ENCODE peak calls at places on chromosomes 6 and 20, in ten cellular contexts. J is A549, H is GM23248, N is EL, C is H4, V is HT1080, S is NCI-H1105, E is amygdala, R is NCI-H510A treated with DMSO at 0.1 percent for 48 hours, B is choroid plexus epithelial cell. W is an unnamed sample.

GRCh38 chr6:21138359-21139094 is 455.0 kb upstream of the SOX4 start:
- DNase-seq in J (no peak), C (no peak), N (no peak), S (no peak), R (no peak), V (no peak), H (peak; percentile 25), E (no peak), B (no peak), W (no peak)

GRCh38 chr6:53746442-53747103 is 48.2 kb upstream of the LRRC1 start:
- DNase-seq in H (no peak), R (peak; percentile 100), S (peak; percentile 75), B (no peak), C (no peak), E (no peak), J (no peak), N (no peak), V (no peak), W (no peak)

GRCh38 chr6:163289445-163289844 is 125.1 kb upstream of the QKI start:
- DNase-seq in R (no peak), C (no peak), N (no peak), S (no peak), V (no peak), J (no peak), B (no peak), H (no peak), E (no peak), W (no peak)

GRCh38 chr20:39146394-39146793 is 184.2 kb downstream of the DHX35 start:
- DNase-seq in R (no peak), S (no peak), H (no peak), C (no peak), J (no peak), V (no peak), B (no peak), E (no peak), N (no peak), W (no peak)

GRCh38 chr6:87628881-87629280 is 38.9 kb downstream of the ORC3 start:
- DNase-seq in H (peak; percentile 77), J (no peak), R (no peak), S (no peak), N (no peak), V (no peak), C (no peak), B (peak; percentile 81), E (no peak), W (no peak)

GRCh38 chr20:38308047-38308438 is 4.1 kb downstream of the BPI start:
- DNase-seq in R (no peak), N (no peak), C (no peak), B (peak; percentile 51), V (no peak), S (no peak), J (no peak), E (no peak), H (no peak), W (no peak)

GRCh38 chr6:143598466-143599080 is 79.2 kb upstream of the PHACTR2 start:
- DNase-seq in R (no peak), V (no peak), B (no peak), H (no peak), N (no peak), E (no peak), J (no peak), C (no peak), S (no peak), W (no peak)

GRCh38 chr20:35342154-35342769 is 50.0 kb upstream of the FAM83C start:
- DNase-seq in N (no peak), H (no peak), J (no peak), V (no peak), C (no peak), B (peak; percentile 62), S (no peak), E (no peak), R (no peak), W (no peak)

GRCh38 chr20:24194133-24194532 is 205.6 kb upstream of the GGTLC1 start:
- DNase-seq in S (no peak), H (no peak), B (no peak), V (no peak), J (no peak), N (no peak), R (no peak), E (no peak), C (no peak), W (no peak)

GRCh38 chr6:22247916-22248482 is 48.8 kb downstream of the PRL start:
- DNase-seq in S (no peak), C (no peak), N (no peak), B (peak; percentile 64), V (peak; percentile 61), R (no peak), H (no peak), J (no peak), E (no peak), W (no peak)

GRCh38 chr6:24666097-24666615 is 543 bp downstream of the TDP2 start:
- DNase-seq in S (peak; percentile 54), J (no peak), C (no peak), V (no peak), R (peak; percentile 73), H (peak; percentile 71), E (peak; percentile 41), N (peak; percentile 40), B (peak; percentile 56), W (no peak)

GRCh38 chr6:37303891-37304503 is 46.1 kb upstream of the TMEM217 start:
- DNase-seq in S (no peak), B (peak; percentile 70), J (peak; percentile 35), C (no peak), H (peak; percentile 70), E (no peak), N (peak; percentile 51), R (peak; percentile 30), V (peak; percentile 16), W (no peak)

GRCh38 chr6:157637941-157638340 is 185.1 kb upstream of the SNX9 start:
- DNase-seq in E (no peak), R (no peak), N (no peak), V (no peak), B (no peak), C (no peak), S (no peak), H (no peak), J (no peak), W (no peak)

GRCh38 chr6:76043690-76044089 is 28.8 kb downstream of the IMPG1 start:
- DNase-seq in H (no peak), N (peak; percentile 4), C (no peak), E (no peak), S (no peak), B (no peak), J (no peak), V (peak; percentile 4), R (no peak), W (no peak)

GRCh38 chr20:50534567-50534966 is 24.4 kb downstream of the PTPN1 start:
- DNase-seq in H (peak; percentile 86), C (peak; percentile 74), B (peak; percentile 88), E (no peak), J (no peak), S (no peak), R (no peak), N (peak; percentile 84), V (peak; percentile 29), W (no peak)

GRCh38 chr6:26254666-26255176 is 110.3 kb upstream of the BTN3A2 start:
- DNase-seq in V (no peak), C (no peak), R (no peak), E (no peak), S (no peak), J (no peak), N (no peak), B (no peak), H (no peak), W (no peak)

GRCh38 chr20:17315491-17316231 is 88.8 kb downstream of the PCSK2 start:
- DNase-seq in R (no peak), N (no peak), S (no peak), B (no peak), J (no peak), E (no peak), H (no peak), C (no peak), V (no peak), W (no peak)

GRCh38 chr20:4956200-4956810 is 45.0 kb downstream of the SLC23A2 start:
- DNase-seq in N (peak; percentile 58), H (peak; percentile 71), R (peak; percentile 88), J (peak; percentile 76), V (peak; percentile 42), E (no peak), S (peak; percentile 9), B (peak; percentile 82), C (peak; percentile 63), W (no peak)

GRCh38 chr20:40643891-40644290 is 45.1 kb downstream of the MAFB start:
- DNase-seq in J (no peak), E (no peak), B (no peak), V (peak; percentile 26), N (no peak), H (no peak), R (no peak), C (no peak), S (no peak), W (no peak)

GRCh38 chr6:90918361-90918760 is 331.5 kb upstream of the MAP3K7 start:
- DNase-seq in R (no peak), N (no peak), S (no peak), B (no peak), C (no peak), E (no peak), V (no peak), H (no peak), J (no peak), W (no peak)

GRCh38 chr20:2871111-2871465 is 2.2 kb upstream of the PTPRA start:
- DNase-seq in N (peak; percentile 32), S (no peak), J (no peak), B (peak; percentile 81), H (peak; percentile 50), E (no peak), R (no peak), C (no peak), V (peak; percentile 18), W (no peak)

GRCh38 chr20:23126281-23127061 is 40.3 kb upstream of the CD93 start:
- DNase-seq in B (no peak), V (no peak), S (no peak), E (no peak), C (no peak), J (no peak), R (no peak), H (no peak), N (no peak), W (no peak)

GRCh38 chr6:106997392-106998257 is 23.1 kb upstream of the CD24 start:
- DNase-seq in E (no peak), J (peak; percentile 66), C (peak; percentile 57), R (peak; percentile 56), V (peak; percentile 58), H (peak; percentile 73), B (peak; percentile 80), S (peak; percentile 40), N (peak; percentile 71), W (no peak)

GRCh38 chr6:37800904-37801669 is 18.4 kb upstream of the ZFAND3 start:
- DNase-seq in V (no peak), S (no peak), R (no peak), B (no peak), H (no peak), N (no peak), E (no peak), J (no peak), C (no peak), W (no peak)

GRCh38 chr20:4123537-4124225 is 108.3 kb upstream of the RNF24 start:
- DNase-seq in J (no peak), N (no peak), S (no peak), C (no peak), H (no peak), R (no peak), E (no peak), B (no peak), V (no peak), W (no peak)

GRCh38 chr6:154488802-154489437 is 21.6 kb downstream of the CNKSR3 start:
- DNase-seq in H (peak; percentile 81), E (no peak), C (peak; percentile 72), V (peak; percentile 31), J (no peak), B (peak; percentile 61), S (no peak), N (peak; percentile 68), R (no peak), W (no peak)

GRCh38 chr6:14729186-14729871 is 516.5 kb upstream of the JARID2 start:
- DNase-seq in B (no peak), R (no peak), S (no peak), J (no peak), E (no peak), H (no peak), C (no peak), N (no peak), V (no peak), W (no peak)

GRCh38 chr6:17281497-17282481 is 628 bp downstream of the RBM24 start:
- DNase-seq in N (peak; percentile 61), V (no peak), C (no peak), B (no peak), R (no peak), S (no peak), H (peak; percentile 67), J (no peak), E (no peak), W (peak; percentile 16)

W was measured in heart right ventricle.